ENCODE peak calls at places on chromosomes 12 and 14, in seven cellular contexts. One of them, this sample, is unnamed. For H3K27me3 and H3K4me1, the result is how much of the 10 kb centered on the place peaks cover.

GRCh38 chr14:22887990-22888378 is 5.0 kb downstream of the REM2 start:
- DNase-seq in right lobe of liver: no peak
- DNase-seq in upper lobe of right lung: no peak
- DNase-seq in fibroblast of lung: no peak
- DNase-seq in left ventricle myocardium inferior: no peak
- DNase-seq in CD8-positive, alpha-beta memory T cell: no peak
- DNase-seq in mammary epithelial cell: no peak
- DNase-seq in this sample: peak

GRCh38 chr12:102483466-102483865 is 3.1 kb upstream of the IGF1 start:
- DNase-seq in right lobe of liver: no peak
- DNase-seq in upper lobe of right lung: no peak
- DNase-seq in fibroblast of lung: no peak
- DNase-seq in left ventricle myocardium inferior: no peak
- DNase-seq in CD8-positive, alpha-beta memory T cell: no peak
- DNase-seq in mammary epithelial cell: no peak
- DNase-seq in this sample: no peak

GRCh38 chr12:25482637-25483036 is 70.4 kb downstream of the LMNTD1 start:
- DNase-seq in right lobe of liver: no peak
- DNase-seq in upper lobe of right lung: no peak
- DNase-seq in fibroblast of lung: no peak
- DNase-seq in left ventricle myocardium inferior: no peak
- DNase-seq in CD8-positive, alpha-beta memory T cell: no peak
- DNase-seq in mammary epithelial cell: no peak
- DNase-seq in this sample: no peak

GRCh38 chr12:41932470-41932991 is 212.1 kb downstream of the GXYLT1 start:
- DNase-seq in right lobe of liver: peak
- DNase-seq in upper lobe of right lung: peak
- DNase-seq in fibroblast of lung: peak
- DNase-seq in left ventricle myocardium inferior: peak
- DNase-seq in CD8-positive, alpha-beta memory T cell: no peak
- DNase-seq in mammary epithelial cell: no peak
- DNase-seq in this sample: peak

GRCh38 chr12:130031571-130032189 is 127.9 kb upstream of the TMEM132D start:
- DNase-seq in right lobe of liver: peak
- DNase-seq in upper lobe of right lung: no peak
- DNase-seq in fibroblast of lung: no peak
- DNase-seq in left ventricle myocardium inferior: peak
- DNase-seq in CD8-positive, alpha-beta memory T cell: peak
- DNase-seq in mammary epithelial cell: no peak
- DNase-seq in this sample: peak

GRCh38 chr14:65286443-65286842 is 126.1 kb upstream of the FUT8 start:
- DNase-seq in right lobe of liver: no peak
- DNase-seq in upper lobe of right lung: no peak
- DNase-seq in fibroblast of lung: peak
- DNase-seq in left ventricle myocardium inferior: no peak
- DNase-seq in CD8-positive, alpha-beta memory T cell: no peak
- DNase-seq in mammary epithelial cell: no peak
- DNase-seq in this sample: no peak

GRCh38 chr12:86660488-86661171 is 404.4 kb upstream of the MGAT4C start:
- DNase-seq in right lobe of liver: no peak
- DNase-seq in upper lobe of right lung: no peak
- DNase-seq in fibroblast of lung: peak
- DNase-seq in left ventricle myocardium inferior: no peak
- DNase-seq in CD8-positive, alpha-beta memory T cell: no peak
- DNase-seq in mammary epithelial cell: peak
- DNase-seq in this sample: no peak

GRCh38 chr14:93906341-93907329 is 20.5 kb upstream of the FAM181A start:
- DNase-seq in right lobe of liver: peak
- DNase-seq in upper lobe of right lung: peak
- DNase-seq in fibroblast of lung: peak
- DNase-seq in left ventricle myocardium inferior: no peak
- DNase-seq in CD8-positive, alpha-beta memory T cell: peak
- DNase-seq in mammary epithelial cell: peak
- DNase-seq in this sample: peak

GRCh38 chr12:76303365-76303764 is 44.9 kb downstream of the BBS10 start:
- DNase-seq in right lobe of liver: no peak
- DNase-seq in upper lobe of right lung: no peak
- DNase-seq in fibroblast of lung: no peak
- DNase-seq in left ventricle myocardium inferior: no peak
- DNase-seq in CD8-positive, alpha-beta memory T cell: no peak
- DNase-seq in mammary epithelial cell: no peak
- DNase-seq in this sample: no peak

GRCh38 chr14:30210630-30211029 is 283.0 kb upstream of the PRKD1 start:
- DNase-seq in right lobe of liver: no peak
- DNase-seq in upper lobe of right lung: no peak
- DNase-seq in fibroblast of lung: peak
- DNase-seq in left ventricle myocardium inferior: no peak
- DNase-seq in CD8-positive, alpha-beta memory T cell: no peak
- DNase-seq in mammary epithelial cell: peak
- DNase-seq in this sample: no peak

GRCh38 chr12:56836800-56837663 is 73.9 kb downstream of the HSD17B6 start:
- DNase-seq in right lobe of liver: no peak
- DNase-seq in upper lobe of right lung: no peak
- DNase-seq in fibroblast of lung: peak
- DNase-seq in left ventricle myocardium inferior: no peak
- DNase-seq in CD8-positive, alpha-beta memory T cell: peak
- DNase-seq in mammary epithelial cell: peak
- DNase-seq in this sample: no peak

GRCh38 chr12:85225501-85225900 is 54.5 kb upstream of the ALX1 start:
- DNase-seq in right lobe of liver: no peak
- DNase-seq in upper lobe of right lung: no peak
- DNase-seq in fibroblast of lung: no peak
- DNase-seq in left ventricle myocardium inferior: no peak
- DNase-seq in CD8-positive, alpha-beta memory T cell: no peak
- DNase-seq in mammary epithelial cell: no peak
- DNase-seq in this sample: no peak

GRCh38 chr12:132027636-132028035 is 77.9 kb downstream of the EP400 start:
- DNase-seq in right lobe of liver: no peak
- DNase-seq in upper lobe of right lung: no peak
- DNase-seq in fibroblast of lung: no peak
- DNase-seq in left ventricle myocardium inferior: no peak
- DNase-seq in CD8-positive, alpha-beta memory T cell: no peak
- DNase-seq in mammary epithelial cell: no peak
- DNase-seq in this sample: no peak

GRCh38 chr14:101601603-101602465 is 40.5 kb downstream of the DIO3 start:
- DNase-seq in right lobe of liver: no peak
- DNase-seq in upper lobe of right lung: peak
- DNase-seq in fibroblast of lung: no peak
- DNase-seq in left ventricle myocardium inferior: peak
- DNase-seq in CD8-positive, alpha-beta memory T cell: no peak
- DNase-seq in mammary epithelial cell: no peak
- DNase-seq in this sample: no peak

GRCh38 chr14:94728950-94729349 is 41.0 kb downstream of the GSC start:
- DNase-seq in right lobe of liver: no peak
- DNase-seq in upper lobe of right lung: no peak
- DNase-seq in fibroblast of lung: no peak
- DNase-seq in left ventricle myocardium inferior: no peak
- DNase-seq in CD8-positive, alpha-beta memory T cell: no peak
- DNase-seq in mammary epithelial cell: no peak
- DNase-seq in this sample: no peak

DNA sequence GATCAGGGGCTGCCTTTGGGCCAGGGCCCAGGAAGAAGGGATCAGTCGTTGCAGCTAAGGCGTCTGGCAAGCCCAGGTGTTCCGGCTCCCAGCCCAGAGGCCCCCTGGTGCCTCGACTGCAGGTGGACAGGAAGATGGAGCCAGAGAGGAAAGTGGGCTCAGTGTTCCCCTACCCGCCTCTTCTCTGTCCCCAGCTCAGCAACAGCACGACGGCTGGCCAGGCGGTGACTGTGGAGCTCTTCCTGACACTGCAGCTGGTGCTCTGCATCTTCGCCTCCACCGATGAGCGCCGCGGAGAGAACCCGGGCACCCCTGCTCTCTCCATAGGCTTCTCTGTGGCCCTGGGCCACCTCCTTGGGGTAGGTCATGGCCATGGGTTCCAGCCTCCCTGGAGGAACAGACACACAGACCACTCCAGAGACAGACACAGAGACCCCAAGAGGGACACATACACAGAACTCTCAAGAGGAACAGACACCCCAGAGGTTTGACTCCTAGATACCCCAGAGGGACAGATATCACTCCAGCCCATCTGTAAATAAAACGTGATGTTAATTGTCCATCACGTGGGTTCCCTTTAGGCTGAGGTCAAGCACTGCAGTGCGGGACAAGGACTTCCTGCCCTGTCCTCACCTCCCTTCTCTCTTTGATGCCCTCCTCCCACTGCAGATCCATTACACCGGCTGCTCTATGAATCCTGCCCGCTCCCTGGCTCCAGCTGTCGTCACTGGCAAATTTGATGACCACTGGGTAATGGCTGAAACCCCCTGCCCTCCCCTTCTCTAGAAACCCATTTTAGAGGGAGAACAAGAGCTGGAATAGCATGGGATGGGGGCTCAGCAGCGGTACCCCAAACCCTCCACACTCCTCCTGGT is 3.7 kb downstream of the AQP2 start:
- DNase-seq in right lobe of liver: no peak
- DNase-seq in upper lobe of right lung: peak
- DNase-seq in fibroblast of lung: no peak
- DNase-seq in left ventricle myocardium inferior: no peak
- DNase-seq in CD8-positive, alpha-beta memory T cell: no peak
- DNase-seq in mammary epithelial cell: no peak
- DNase-seq in this sample: no peak
- H3K27me3 ChIP-seq in right lobe of liver: under half
- H3K27me3 ChIP-seq in upper lobe of right lung: under half
- H3K27me3 ChIP-seq in fibroblast of lung: half or more
- H3K27me3 ChIP-seq in left ventricle myocardium inferior: half or more
- H3K27me3 ChIP-seq in CD8-positive, alpha-beta memory T cell: under half
- H3K27me3 ChIP-seq in mammary epithelial cell: under half
- H3K27me3 ChIP-seq in this sample: half or more

DNA sequence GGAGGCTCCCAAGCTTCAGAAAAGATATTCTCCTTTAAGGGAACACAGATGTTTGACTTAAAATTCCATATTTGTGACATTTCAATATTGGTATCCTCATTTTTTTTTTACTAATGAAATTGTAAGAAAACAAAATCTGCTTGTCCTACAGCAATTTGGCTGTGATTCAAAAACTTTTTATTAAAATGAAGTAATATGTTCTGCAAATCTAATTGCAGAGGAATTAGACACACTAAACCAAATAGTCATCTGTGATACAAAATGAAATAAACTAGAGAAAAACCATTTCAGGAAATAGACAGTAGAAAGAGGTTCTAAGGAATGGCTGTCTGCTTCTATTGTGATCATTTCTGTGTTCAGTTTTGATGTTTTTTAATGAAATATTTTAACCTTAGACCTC is 50.1 kb upstream of the HIF1A start:
- DNase-seq in right lobe of liver: no peak
- DNase-seq in upper lobe of right lung: no peak
- DNase-seq in fibroblast of lung: no peak
- DNase-seq in left ventricle myocardium inferior: no peak
- DNase-seq in CD8-positive, alpha-beta memory T cell: no peak
- DNase-seq in mammary epithelial cell: no peak
- DNase-seq in this sample: no peak
- H3K4me1 ChIP-seq in right lobe of liver: under half
- H3K4me1 ChIP-seq in upper lobe of right lung: under half
- H3K4me1 ChIP-seq in fibroblast of lung: under half
- H3K4me1 ChIP-seq in left ventricle myocardium inferior: under half
- H3K4me1 ChIP-seq in CD8-positive, alpha-beta memory T cell: under half
- H3K4me1 ChIP-seq in mammary epithelial cell: under half
- H3K4me1 ChIP-seq in this sample: under half

DNA sequence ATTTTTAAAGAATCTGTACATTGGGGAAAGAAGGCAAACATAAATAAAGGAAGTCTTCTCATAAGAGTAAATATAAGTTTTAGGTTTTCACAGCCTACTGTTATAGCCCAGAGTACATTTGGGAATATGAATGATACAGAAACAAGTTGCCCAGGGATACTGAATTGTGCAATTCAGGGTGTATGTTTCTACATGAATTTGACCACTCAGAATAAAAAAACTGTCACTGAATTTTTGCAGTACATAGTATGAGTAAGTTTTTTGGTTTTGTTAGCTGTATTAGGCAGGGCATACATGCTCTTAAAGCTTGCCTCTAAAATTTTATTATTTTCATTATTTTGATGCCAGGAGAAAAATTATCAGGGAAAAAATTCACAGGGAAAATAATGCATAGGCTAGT is 6.6 kb upstream of the PCNX4 start:
- DNase-seq in right lobe of liver: no peak
- DNase-seq in upper lobe of right lung: no peak
- DNase-seq in fibroblast of lung: peak
- DNase-seq in left ventricle myocardium inferior: no peak
- DNase-seq in CD8-positive, alpha-beta memory T cell: no peak
- DNase-seq in mammary epithelial cell: peak
- DNase-seq in this sample: no peak
- H3K27me3 ChIP-seq in right lobe of liver: under half
- H3K27me3 ChIP-seq in upper lobe of right lung: under half
- H3K27me3 ChIP-seq in fibroblast of lung: under half
- H3K27me3 ChIP-seq in left ventricle myocardium inferior: under half
- H3K27me3 ChIP-seq in CD8-positive, alpha-beta memory T cell: under half
- H3K27me3 ChIP-seq in mammary epithelial cell: under half
- H3K27me3 ChIP-seq in this sample: under half

GRCh38 chr14:104789752-104790743 is 5.5 kb downstream of the AKT1 start:
- DNase-seq in right lobe of liver: no peak
- DNase-seq in upper lobe of right lung: no peak
- DNase-seq in fibroblast of lung: no peak
- DNase-seq in left ventricle myocardium inferior: no peak
- DNase-seq in CD8-positive, alpha-beta memory T cell: no peak
- DNase-seq in mammary epithelial cell: no peak
- DNase-seq in this sample: no peak

GRCh38 chr14:104792945-104793702 is 2.4 kb downstream of the AKT1 start:
- DNase-seq in right lobe of liver: no peak
- DNase-seq in upper lobe of right lung: no peak
- DNase-seq in fibroblast of lung: no peak
- DNase-seq in left ventricle myocardium inferior: no peak
- DNase-seq in CD8-positive, alpha-beta memory T cell: no peak
- DNase-seq in mammary epithelial cell: no peak
- DNase-seq in this sample: no peak

GRCh38 chr14:104792101-104792884 is 3.3 kb downstream of the AKT1 start:
- DNase-seq in right lobe of liver: peak
- DNase-seq in upper lobe of right lung: peak
- DNase-seq in fibroblast of lung: no peak
- DNase-seq in left ventricle myocardium inferior: peak
- DNase-seq in CD8-positive, alpha-beta memory T cell: no peak
- DNase-seq in mammary epithelial cell: no peak
- DNase-seq in this sample: no peak

GRCh38 chr14:104793703-104793959 is 1.9 kb downstream of the AKT1 start:
- DNase-seq in right lobe of liver: no peak
- DNase-seq in upper lobe of right lung: no peak
- DNase-seq in fibroblast of lung: no peak
- DNase-seq in left ventricle myocardium inferior: no peak
- DNase-seq in CD8-positive, alpha-beta memory T cell: no peak
- DNase-seq in mammary epithelial cell: no peak
- DNase-seq in this sample: no peak

GRCh38 chr14:104791425-104791824 is 4.1 kb downstream of the AKT1 start:
- DNase-seq in right lobe of liver: no peak
- DNase-seq in upper lobe of right lung: no peak
- DNase-seq in fibroblast of lung: no peak
- DNase-seq in left ventricle myocardium inferior: no peak
- DNase-seq in CD8-positive, alpha-beta memory T cell: no peak
- DNase-seq in mammary epithelial cell: no peak
- DNase-seq in this sample: no peak
- H3K4me1 ChIP-seq in right lobe of liver: half or more
- H3K4me1 ChIP-seq in upper lobe of right lung: half or more
- H3K4me1 ChIP-seq in fibroblast of lung: under half
- H3K4me1 ChIP-seq in left ventricle myocardium inferior: half or more
- H3K4me1 ChIP-seq in CD8-positive, alpha-beta memory T cell: under half
- H3K4me1 ChIP-seq in mammary epithelial cell: half or more
- H3K4me1 ChIP-seq in this sample: half or more

This sample was measured in tibial artery.